ENCODE peak calls at places on chromosome 4, in eight cellular contexts. H is activated naive CD4-positive, alpha-beta T cell treated with anti-CD3 and anti-CD28 coated beads for 36 hours; F is neural crest cell; K is PC-3; Y is frontal cortex; R is GM10248; V is heart right ventricle; G is bronchial epithelial cell. N is an unnamed sample.

GRCh38 chr4:2954358-2955185 is 8.6 kb downstream of the NOP14 start:
- DNase-seq in K (no peak), H (peak), V (no peak), Y (no peak), R (peak), F (no peak), G (no peak), N (no peak)

GRCh38 chr4:11469900-11470708 is 41.4 kb upstream of the HS3ST1 start:
- DNase-seq in R (peak), V (no peak), G (peak), F (no peak), H (no peak), Y (no peak), K (no peak), N (no peak)

GRCh38 chr4:100362363-100362762 is 155.5 kb downstream of the EMCN start:
- DNase-seq in G (peak), Y (no peak), H (no peak), F (no peak), V (no peak), R (no peak), K (peak), N (no peak)

GRCh38 chr4:156512622-156513021 is 459.0 kb downstream of the PDGFC start:
- DNase-seq in F (no peak), R (no peak), G (peak), H (no peak), Y (no peak), V (no peak), K (no peak), N (no peak)

GRCh38 chr4:83658806-83659205 is 122.9 kb downstream of the GPAT3 start:
- DNase-seq in R (no peak), K (no peak), Y (no peak), V (no peak), G (no peak), F (no peak), H (no peak), N (no peak)

GRCh38 chr4:31034550-31034949 is 314.4 kb downstream of the PCDH7 start:
- DNase-seq in R (no peak), G (no peak), F (no peak), V (no peak), H (no peak), Y (no peak), K (no peak), N (no peak)

GRCh38 chr4:73609688-73610087 is 10.5 kb downstream of the RASSF6 start:
- DNase-seq in Y (no peak), H (no peak), G (peak), V (no peak), F (no peak), R (no peak), K (peak), N (no peak)

GRCh38 chr4:95304898-95305297 is 243.9 kb downstream of the UNC5C start:
- DNase-seq in H (no peak), Y (no peak), R (no peak), G (peak), V (no peak), F (no peak), K (peak), N (no peak)

GRCh38 chr4:42568610-42569207 is 88.2 kb downstream of the ATP8A1 start:
- DNase-seq in R (peak), Y (peak), K (peak), V (no peak), G (peak), H (peak), F (peak), N (peak)

GRCh38 chr4:87720094-87720691 is 70.1 kb downstream of the DMP1 start:
- DNase-seq in R (no peak), H (no peak), F (no peak), Y (no peak), G (no peak), K (no peak), V (no peak), N (no peak)